ENCODE peak calls at places on chromosome 15, in four cellular contexts. R, X, F and S are unnamed samples.

GRCh38 chr15:78266806-78267205 is 2.4 kb downstream of the DNAJA4 start:
- DNase-seq in R (no peak), X (no peak), F (no peak), S (no peak)

GRCh38 chr15:95845862-95846515 is 484.5 kb upstream of the NR2F2 start:
- DNase-seq in R (peak; percentile 69), X (no peak), F (peak; percentile 17), S (no peak)

GRCh38 chr15:62165029-62165792 is at the start of gene C2CD4B:
- DNase-seq in R (peak; percentile 81), X (peak; percentile 70), F (peak; percentile 80), S (no peak)

GRCh38 chr15:28955686-28956421 is 70.1 kb downstream of the APBA2 start:
- DNase-seq in R (peak; percentile 73), X (no peak), F (peak; percentile 55), S (no peak)

GRCh38 chr15:62223020-62223419 is 57.9 kb upstream of the C2CD4B start:
- DNase-seq in R (no peak), X (no peak), F (no peak), S (no peak)

GRCh38 chr15:35654334-35654733 is 108.4 kb upstream of the DPH6 start:
- DNase-seq in R (no peak), X (no peak), F (no peak), S (no peak)

GRCh38 chr15:37898385-37898784 is 36.1 kb upstream of the TMCO5A start:
- DNase-seq in R (no peak), X (no peak), F (no peak), S (no peak)

GRCh38 chr15:46408312-46408711 is 773.5 kb downstream of the SQOR start:
- DNase-seq in R (no peak), X (no peak), F (no peak), S (no peak)

GRCh38 chr15:88542342-88542733 is 4.1 kb downstream of the DET1 start:
- DNase-seq in R (no peak), X (no peak), F (peak; percentile 31), S (no peak)

GRCh38 chr15:42577514-42578031 is 2.2 kb downstream of the STARD9 start:
- DNase-seq in R (no peak), X (no peak), F (peak; percentile 60), S (no peak)

GRCh38 chr15:34588046-34588674 is 4.7 kb upstream of the GOLGA8B start:
- DNase-seq in R (peak; percentile 66), X (no peak), F (peak; percentile 84), S (peak; percentile 56)

GRCh38 chr15:41511331-41512077 is 2.1 kb downstream of the LTK start:
- DNase-seq in R (no peak), X (no peak), F (no peak), S (no peak)

GRCh38 chr15:60375255-60375809 is 22.5 kb downstream of the ANXA2 start:
- DNase-seq in R (no peak), X (no peak), F (no peak), S (no peak)

GRCh38 chr15:81469154-81469553 is 95.1 kb upstream of the TMC3 start:
- DNase-seq in R (no peak), X (no peak), F (no peak), S (no peak)

GRCh38 chr15:51681303-51681963 is at the start of gene SCG3:
- DNase-seq in R (peak; percentile 87), X (peak; percentile 88), F (peak; percentile 77), S (peak; percentile 3)

GRCh38 chr15:34732430-34732829 is 22.4 kb downstream of the GJD2 start:
- DNase-seq in R (no peak), X (no peak), F (no peak), S (no peak)

GRCh38 chr15:71612066-71612715 is 198.2 kb upstream of the NR2E3 start:
- DNase-seq in R (no peak), X (no peak), F (no peak), S (no peak)

GRCh38 chr15:95401586-95401985 is 928.9 kb upstream of the NR2F2 start:
- DNase-seq in R (no peak), X (no peak), F (no peak), S (no peak)

GRCh38 chr15:93035953-93036810 is 52.8 kb downstream of the RGMA start:
- DNase-seq in R (peak; percentile 84), X (peak; percentile 45), F (peak; percentile 53), S (no peak)

GRCh38 chr15:93036922-93037321 is 52.1 kb downstream of the RGMA start:
- DNase-seq in R (peak; percentile 66), X (no peak), F (no peak), S (no peak)

GRCh38 chr15:93035092-93035915 is 53.7 kb downstream of the RGMA start:
- DNase-seq in R (peak; percentile 32), X (no peak), F (no peak), S (no peak)

GRCh38 chr15:93038064-93038705 is 50.8 kb downstream of the RGMA start:
- DNase-seq in R (peak; percentile 32), X (peak; percentile 24), F (no peak), S (no peak)

GRCh38 chr15:93037341-93038063 is 51.5 kb downstream of the RGMA start:
- DNase-seq in R (peak; percentile 85), X (peak; percentile 78), F (peak; percentile 39), S (no peak)
- TF ChIP-seq CTCF in R (no peak), X (no peak), F (peak; percentile 24), S (no peak)

GRCh38 chr15:49847436-49847835 is 226.6 kb downstream of the DTWD1 start:
- DNase-seq in R (no peak), X (no peak), F (peak; percentile 63), S (no peak)
- H3K4me3 ChIP-seq in R (no peak overlapping the region), X (no peak overlapping the region), F (no peak overlapping the region), S (no peak overlapping the region)

GRCh38 chr15:69576948-69577351 is 124.3 kb downstream of the RPLP1 start:
- DNase-seq in R (no peak), X (no peak), F (no peak), S (no peak)
- TF ChIP-seq CTCF in R (no peak), X (no peak), F (no peak), S (no peak)

GRCh38 chr15:74432271-74432967 is 1.3 kb downstream of the SEMA7A start:
- DNase-seq in R (no peak), X (no peak), F (no peak), S (no peak)
- H3K4me3 ChIP-seq in R (peak overlapping the region; percentile 98), X (peak overlapping the region; percentile 87), F (peak overlapping the region; percentile 40), S (peak overlapping the region; percentile 69)

DNA sequence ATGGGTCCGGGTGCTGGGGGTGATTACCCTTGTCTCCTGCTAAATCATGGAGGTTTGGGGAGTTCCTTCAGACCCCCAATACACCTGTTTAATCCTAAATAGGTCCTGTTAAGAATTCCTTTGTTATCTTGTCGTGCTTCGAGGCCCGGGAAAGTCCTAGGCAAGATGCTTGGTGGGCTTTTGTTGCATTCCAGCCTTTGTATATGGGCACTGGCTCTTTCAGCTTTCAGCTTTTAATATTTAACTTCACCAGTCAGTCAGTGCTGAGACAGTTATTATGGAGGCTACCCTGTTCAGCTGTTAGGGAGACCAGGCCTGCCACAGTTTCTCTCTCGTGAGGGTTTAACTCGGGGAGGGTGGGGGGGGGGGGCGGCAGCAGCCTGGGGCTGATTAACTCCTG is 109.5 kb downstream of the SLCO3A1 start:
- DNase-seq in R (no peak), X (no peak), F (no peak), S (no peak)
- TF ChIP-seq CTCF in R (no peak), X (no peak), F (no peak), S (no peak)

DNA sequence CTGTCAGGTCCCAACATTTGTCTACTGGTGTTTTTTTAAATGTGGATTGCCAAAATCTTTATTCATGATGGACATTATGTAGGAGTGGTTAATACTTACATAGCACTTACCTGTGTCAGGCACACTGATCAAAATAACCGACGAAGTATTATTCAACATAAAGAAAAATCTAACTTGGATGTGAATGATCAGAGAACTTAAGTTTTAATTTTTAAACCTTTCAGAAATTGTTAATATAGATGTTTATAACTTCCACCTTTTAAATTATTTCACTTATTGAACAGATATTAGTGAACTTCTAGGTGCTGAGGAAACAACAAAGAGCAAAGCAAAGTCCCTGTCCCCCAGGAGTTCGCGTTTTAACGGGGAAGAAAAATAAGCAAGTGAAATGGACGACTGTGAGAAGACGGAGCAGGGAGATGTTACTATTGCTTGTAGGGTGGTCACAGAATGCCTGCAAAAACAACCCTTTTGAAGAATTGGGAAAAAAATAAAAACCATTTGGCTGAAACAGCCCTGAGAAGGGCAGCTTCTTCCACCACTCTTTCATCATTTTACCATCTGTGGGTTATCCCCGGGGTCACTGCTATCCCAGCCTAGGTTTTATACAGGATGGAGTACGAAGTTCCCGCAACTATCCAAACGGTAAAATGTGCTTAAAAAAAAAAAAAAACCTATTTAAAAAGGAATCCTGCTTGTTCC is 912 bp upstream of the APH1B start:
- DNase-seq in R (no peak), X (no peak), F (no peak), S (no peak)
- H3K4me3 ChIP-seq in R (peak overlapping the region; percentile 93), X (peak overlapping the region; percentile 70), F (peak overlapping the region; percentile 80), S (peak overlapping the region; percentile 67)